ENCODE peak calls at places on chromosomes 16 and 17, in four cellular contexts. Z is GM12878, T is HepG2, I is H1. F is an unnamed sample.

GRCh38 chr17:75318615-75319222 is 29.5 kb upstream of the SLC25A19 start:
- DNase-seq in Z (no peak), T (no peak), I (no peak), F (no peak)

GRCh38 chr17:46726106-46726670 is 92.3 kb downstream of the WNT3 start:
- DNase-seq in Z (no peak), T (no peak), I (no peak), F (no peak)

GRCh38 chr16:56848056-56848936 is 16.7 kb upstream of the SLC12A3 start:
- DNase-seq in Z (no peak), T (no peak), I (no peak), F (no peak)

GRCh38 chr17:78883533-78884131 is 19.4 kb downstream of the CEP295NL start:
- DNase-seq in Z (no peak), T (peak), I (peak), F (peak)

GRCh38 chr17:66276328-66276937 is 26.0 kb upstream of the PRKCA start:
- DNase-seq in Z (no peak), T (peak), I (no peak), F (no peak)

GRCh38 chr16:3157229-3158013 is 22.6 kb downstream of the ZNF213 start:
- DNase-seq in Z (no peak), T (peak), I (peak), F (peak)

GRCh38 chr16:81700071-81700779 is 78.9 kb upstream of the PLCG2 start:
- DNase-seq in Z (no peak), T (no peak), I (no peak), F (no peak)

GRCh38 chr16:87954826-87955225 is 3.6 kb downstream of the BANP start:
- DNase-seq in Z (no peak), T (no peak), I (no peak), F (no peak)

GRCh38 chr16:8767176-8767575 is 30.3 kb downstream of the TMEM186 start:
- DNase-seq in Z (no peak), T (no peak), I (no peak), F (no peak)

GRCh38 chr17:47802341-47803022 is 19.1 kb downstream of the OSBPL7 start:
- DNase-seq in Z (no peak), T (peak), I (peak), F (peak)

GRCh38 chr16:28107232-28107631 is 43.7 kb upstream of the GSG1L start:
- DNase-seq in Z (no peak), T (no peak), I (no peak), F (no peak)

GRCh38 chr17:14622622-14623101 is 321.8 kb downstream of the HS3ST3B1 start:
- DNase-seq in Z (no peak), T (no peak), I (no peak), F (no peak)

GRCh38 chr17:39674179-39674578 is 5.9 kb downstream of the PNMT start:
- DNase-seq in Z (no peak), T (no peak), I (no peak), F (no peak)

GRCh38 chr16:84532855-84533486 is 28.5 kb upstream of the MEAK7 start:
- DNase-seq in Z (no peak), T (no peak), I (no peak), F (no peak)

GRCh38 chr17:18041776-18042175 is 2.6 kb downstream of the GID4 start:
- DNase-seq in Z (no peak), T (no peak), I (no peak), F (no peak)

GRCh38 chr17:74274703-74275340 is 788 bp downstream of the DNAI2 start:
- DNase-seq in Z (no peak), T (no peak), I (no peak), F (no peak)

GRCh38 chr17:64216030-64216384 is 47.1 kb downstream of the TEX2 start:
- DNase-seq in Z (no peak), T (no peak), I (no peak), F (no peak)

GRCh38 chr17:19319771-19320505 is 42.6 kb downstream of the B9D1 start:
- DNase-seq in Z (no peak), T (no peak), I (no peak), F (no peak)

GRCh38 chr16:84058664-84059063 is 16.1 kb upstream of the SLC38A8 start:
- DNase-seq in Z (no peak), T (no peak), I (no peak), F (no peak)

GRCh38 chr16:50581830-50582229 is 33.6 kb downstream of the NKD1 start:
- DNase-seq in Z (no peak), T (no peak), I (no peak), F (no peak)

GRCh38 chr17:65438708-65439294 is 122.6 kb downstream of the AXIN2 start:
- DNase-seq in Z (no peak), T (peak), I (no peak), F (peak)

GRCh38 chr17:59373879-59374495 is 42.5 kb downstream of the YPEL2 start:
- DNase-seq in Z (no peak), T (no peak), I (no peak), F (no peak)

GRCh38 chr17:77212081-77212832 is 71.5 kb downstream of the SEC14L1 start:
- DNase-seq in Z (peak), T (no peak), I (no peak), F (no peak)

GRCh38 chr17:28906276-28907051 is 3.6 kb upstream of the DHRS13 start:
- DNase-seq in Z (no peak), T (no peak), I (no peak), F (no peak)

GRCh38 chr17:8089728-8090127 is 2.2 kb upstream of the ALOX12B start:
- DNase-seq in Z (no peak), T (no peak), I (no peak), F (no peak)

GRCh38 chr17:61314368-61315078 is 85.1 kb upstream of the TBX2 start:
- DNase-seq in Z (no peak), T (no peak), I (no peak), F (peak)

GRCh38 chr17:78239489-78239931 is 8.1 kb downstream of the TMEM235 start:
- DNase-seq in Z (no peak), T (no peak), I (peak), F (no peak)

GRCh38 chr17:65498831-65499230 is 62.6 kb downstream of the AXIN2 start:
- DNase-seq in Z (no peak), T (no peak), I (no peak), F (no peak)

GRCh38 chr17:81033535-81034167 is 1.3 kb upstream of the BAIAP2 start:
- DNase-seq in Z (no peak), T (peak), I (no peak), F (no peak)

GRCh38 chr17:4513113-4514032 is 14.7 kb downstream of the SPNS2 start:
- DNase-seq in Z (no peak), T (no peak), I (no peak), F (no peak)
- TF ChIP-seq USF2 in Z (no peak), T (no peak), I (no peak), F (no peak)

DNA sequence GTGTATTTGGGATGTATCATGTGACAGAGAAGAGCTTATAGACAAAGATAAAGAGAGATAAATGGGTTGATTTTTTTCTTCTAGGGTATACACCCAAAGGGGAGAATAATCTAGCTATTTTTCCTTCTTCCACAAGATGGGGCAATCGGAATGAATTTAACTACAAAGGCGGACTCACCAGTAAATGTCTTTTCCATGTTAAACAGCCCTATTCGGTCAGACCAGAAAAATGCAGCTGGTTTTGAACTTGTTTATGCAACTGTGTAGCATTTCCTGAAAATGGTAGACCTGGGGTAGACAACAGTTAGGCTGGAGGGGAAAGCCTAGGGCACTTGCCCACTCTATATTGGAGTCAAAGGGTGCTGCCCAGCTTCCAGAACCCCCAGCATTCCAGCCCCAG is 477.1 kb downstream of the TOX3 start:
- DNase-seq in Z (no peak), T (peak), I (peak), F (peak)
- TF ChIP-seq TCF12 in Z (no peak), T (no peak), I (no peak), F (no peak)

GRCh38 chr17:63120406-63120805 is 154.4 kb downstream of the TANC2 start:
- DNase-seq in Z (no peak), T (no peak), I (no peak), F (no peak)

GRCh38 chr17:63116228-63116627 is 150.2 kb downstream of the TANC2 start:
- DNase-seq in Z (no peak), T (peak), I (no peak), F (peak)

GRCh38 chr17:63113167-63113566 is 147.1 kb downstream of the TANC2 start:
- DNase-seq in Z (no peak), T (peak), I (no peak), F (no peak)

GRCh38 chr17:63117431-63117830 is 151.4 kb downstream of the TANC2 start:
- DNase-seq in Z (no peak), T (no peak), I (no peak), F (peak)

GRCh38 chr17:63116967-63117366 is 150.9 kb downstream of the TANC2 start:
- DNase-seq in Z (no peak), T (no peak), I (no peak), F (peak)
- TF ChIP-seq USF2 in Z (no peak), T (no peak), I (no peak), F (no peak)

GRCh38 chr16:67426950-67427349 is 4.0 kb upstream of the HSD11B2 start:
- DNase-seq in Z (no peak), T (no peak), I (no peak), F (no peak)
- TF ChIP-seq TCF12 in Z (no peak), T (no peak), I (no peak), F (no peak)

GRCh38 chr16:86073103-86073625 is 174.2 kb downstream of the IRF8 start:
- DNase-seq in Z (no peak), T (no peak), I (no peak), F (no peak)

GRCh38 chr16:86072328-86073102 is 173.6 kb downstream of the IRF8 start:
- DNase-seq in Z (no peak), T (peak), I (peak), F (peak)

GRCh38 chr16:86070511-86070910 is 171.5 kb downstream of the IRF8 start:
- DNase-seq in Z (no peak), T (no peak), I (no peak), F (no peak)

GRCh38 chr16:86070971-86071370 is 172.0 kb downstream of the IRF8 start:
- DNase-seq in Z (no peak), T (no peak), I (no peak), F (no peak)

GRCh38 chr16:86071611-86072240 is 172.8 kb downstream of the IRF8 start:
- DNase-seq in Z (no peak), T (no peak), I (no peak), F (no peak)
- TF ChIP-seq USF2 in Z (no peak), T (no peak), I (no peak), F (no peak)

GRCh38 chr17:5237541-5238016 is 2.9 kb upstream of the SCIMP start:
- DNase-seq in Z (peak), T (peak), I (peak), F (peak)
- TF ChIP-seq TCF12 in Z (peak), T (no peak), I (no peak), F (no peak)